ENCODE peak calls at places on chromosome 1, in four cellular contexts. J, Q, N and R are unnamed samples.
A peak's percentile ranks its signal among the peaks of the same experiment; 100 is the strongest.

GRCh38 chr1:20291621-20292020 is 946 bp downstream of the VWA5B1 start:
- DNase-seq in J (no peak), Q (peak; percentile 55), N (no peak), R (no peak)

GRCh38 chr1:93690341-93690740 is 8.7 kb upstream of the BCAR3 start:
- DNase-seq in J (no peak), Q (no peak), N (no peak), R (no peak)

GRCh38 chr1:116193768-116194167 is 82.6 kb downstream of the MAB21L3 start:
- DNase-seq in J (no peak), Q (no peak), N (no peak), R (no peak)

GRCh38 chr1:23422313-23422877 is 2.2 kb downstream of the TCEA3 start:
- DNase-seq in J (peak; percentile 82), Q (no peak), N (no peak), R (no peak)

GRCh38 chr1:38228718-38229117 is 182.1 kb upstream of the POU3F1 start:
- DNase-seq in J (no peak), Q (no peak), N (no peak), R (no peak)

GRCh38 chr1:153848805-153849204 is 73.6 kb downstream of the SLC27A3 start:
- DNase-seq in J (no peak), Q (no peak), N (no peak), R (no peak)

GRCh38 chr1:179840107-179840506 is 37.5 kb downstream of the TOR1AIP2 start:
- DNase-seq in J (no peak), Q (no peak), N (no peak), R (no peak)

GRCh38 chr1:41743361-41743760 is 175.4 kb downstream of the HIVEP3 start:
- DNase-seq in J (peak; percentile 88), Q (no peak), N (no peak), R (no peak)

GRCh38 chr1:154193821-154194220 is 1.9 kb upstream of the TPM3 start:
- DNase-seq in J (no peak), Q (no peak), N (no peak), R (no peak)

DNA sequence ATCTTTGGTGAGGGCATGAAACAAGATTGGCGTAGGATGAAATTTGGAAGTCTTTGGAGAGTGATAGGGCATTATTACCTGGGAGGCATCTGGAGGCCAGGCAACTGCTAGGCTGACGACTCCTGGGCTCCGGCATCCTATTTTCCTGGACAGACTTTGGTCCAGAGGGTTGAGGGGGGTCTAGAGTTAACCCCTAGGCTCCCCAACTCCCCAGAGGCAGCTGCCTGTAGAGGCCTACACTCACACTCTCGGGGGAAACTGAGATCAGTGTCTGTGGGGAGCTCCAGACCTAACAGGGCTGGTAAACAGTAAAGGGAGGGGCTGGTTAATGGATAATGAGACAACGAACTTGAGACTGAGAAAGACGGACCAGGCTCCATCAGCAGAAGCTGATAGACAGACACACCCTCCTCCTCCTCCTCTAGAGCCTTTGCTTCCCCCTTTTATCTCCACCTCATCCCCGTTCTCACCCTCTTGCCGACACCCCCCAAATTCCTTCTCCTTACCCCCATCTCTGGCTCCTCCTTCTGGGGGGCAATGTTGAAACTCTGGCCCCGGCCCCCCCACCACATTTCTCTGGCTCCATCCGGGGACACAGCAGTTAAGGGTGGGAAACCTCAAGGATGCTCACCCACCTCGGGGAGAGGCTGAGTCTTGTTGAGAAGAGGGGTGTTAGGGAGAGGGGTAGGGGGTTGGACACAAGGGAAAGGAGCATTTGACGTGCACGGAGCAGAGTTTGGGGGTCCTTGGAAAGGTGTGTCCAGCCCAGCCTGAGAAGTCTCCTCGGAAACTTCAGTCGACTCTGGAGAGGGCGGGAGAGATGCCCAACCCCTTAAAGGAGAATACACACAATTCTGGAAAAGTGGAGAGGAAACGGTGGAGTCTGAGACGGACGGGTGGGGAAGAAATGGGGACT is at the start of gene MTMR11:
- DNase-seq in J (peak; percentile 34), Q (no peak), N (no peak), R (peak; percentile 58)
- H3K4me2 ChIP-seq in J (peak within 1 kb of the TSS; percentile 91), Q (peak within 1 kb of the TSS; percentile 80), N (peak within 1 kb of the TSS; percentile 77), R (peak within 1 kb of the TSS; percentile 64)

DNA sequence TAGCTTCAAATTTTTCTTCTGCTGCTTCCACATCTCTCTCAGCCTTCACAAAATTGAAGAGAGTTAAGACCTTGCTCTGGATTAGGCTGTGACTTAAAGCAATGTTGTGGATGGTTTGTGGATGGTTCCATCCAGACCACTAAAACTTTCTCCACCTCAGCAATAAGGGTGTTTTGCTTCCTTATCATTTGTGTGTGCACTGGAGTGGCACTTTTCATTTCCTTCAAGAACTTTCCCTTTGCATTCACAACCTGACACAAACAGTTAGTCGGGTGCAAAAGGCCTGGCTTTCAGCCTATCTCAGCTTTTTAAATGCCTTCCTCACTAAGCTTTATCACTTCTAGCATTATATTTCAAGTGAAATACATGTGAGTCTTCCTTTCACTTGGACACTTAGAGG is 30.3 kb downstream of the DENND1B start:
- DNase-seq in J (no peak), Q (no peak), N (no peak), R (no peak)
- H3K56ac ChIP-seq in J (no peak overlapping the region), Q (no peak overlapping the region), N (no peak overlapping the region), R (no peak overlapping the region)

DNA sequence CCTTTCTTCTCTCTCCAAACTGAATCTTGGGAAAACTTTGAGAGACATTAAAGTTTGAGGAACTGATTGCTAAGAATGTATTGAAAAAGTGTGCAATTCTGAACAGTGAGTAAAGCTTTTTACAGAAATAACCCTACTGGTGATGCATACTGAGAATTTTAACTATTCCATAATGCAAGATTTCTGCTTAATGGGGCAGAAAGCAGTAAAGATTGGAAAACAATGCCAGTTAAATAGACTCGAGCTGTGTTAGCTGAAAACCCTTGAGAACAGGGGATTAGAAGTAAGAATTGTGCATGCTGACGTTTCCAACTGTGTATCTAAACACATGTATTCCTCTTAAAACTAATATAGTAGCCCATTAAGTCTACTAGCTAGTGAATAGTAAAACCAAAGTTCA is 1500.2 kb upstream of the PRMT6 start:
- DNase-seq in J (no peak), Q (no peak), N (no peak), R (no peak)
- H3K4me1 ChIP-seq in J (no peaks in the 10 kb centered on the region), Q (no peaks in the 10 kb centered on the region), N (no peaks in the 10 kb centered on the region), R (no peaks in the 10 kb centered on the region)

DNA sequence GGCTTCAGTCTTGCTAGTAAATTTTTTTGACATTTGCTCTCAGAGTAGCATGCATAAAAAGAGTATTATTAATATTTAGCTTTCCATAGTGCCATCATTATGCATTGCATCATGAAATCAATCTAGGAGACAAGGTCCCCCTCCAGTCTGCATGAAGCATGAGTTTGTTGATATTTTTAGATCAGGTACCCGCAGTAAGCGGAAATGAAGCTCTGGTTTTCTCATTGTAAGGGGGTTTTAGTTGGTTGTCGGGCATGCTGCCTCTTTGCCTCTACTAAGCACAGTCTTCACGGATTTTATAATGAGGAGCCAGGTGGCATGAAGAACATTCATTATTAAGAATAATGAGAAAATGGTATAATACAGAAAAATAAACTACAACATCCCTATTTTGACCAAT is 12.6 kb upstream of the PRDM2 start:
- DNase-seq in J (no peak), Q (no peak), N (no peak), R (no peak)
- H3K4me2 ChIP-seq in J (no peak overlapping the region), Q (no peak overlapping the region), N (no peak overlapping the region), R (no peak overlapping the region)

DNA sequence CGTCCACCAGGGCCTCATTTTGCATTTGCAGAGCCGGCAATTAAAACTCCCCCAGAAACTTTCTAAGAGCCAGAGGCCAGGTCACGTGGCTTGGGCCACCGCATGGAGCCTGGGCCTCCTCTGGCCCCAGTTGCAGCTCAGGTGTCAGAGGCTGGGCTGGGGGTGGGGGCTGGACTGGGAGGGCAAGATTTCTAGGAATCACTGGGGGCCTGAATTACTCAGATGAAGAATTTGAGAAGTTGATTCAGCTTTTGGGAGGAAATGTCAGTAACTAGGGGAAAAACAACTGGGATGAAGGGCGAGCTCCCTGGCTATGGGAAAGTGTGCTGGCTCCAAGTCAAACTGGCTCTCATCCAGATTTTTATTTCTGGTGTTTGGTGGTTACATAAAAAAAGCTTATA is 151.0 kb downstream of the CDC7 start:
- DNase-seq in J (peak; percentile 56), Q (peak; percentile 29), N (no peak), R (no peak)
- H3K56ac ChIP-seq in J (no peak overlapping the region), Q (no peak overlapping the region), N (no peak overlapping the region), R (no peak overlapping the region)

DNA sequence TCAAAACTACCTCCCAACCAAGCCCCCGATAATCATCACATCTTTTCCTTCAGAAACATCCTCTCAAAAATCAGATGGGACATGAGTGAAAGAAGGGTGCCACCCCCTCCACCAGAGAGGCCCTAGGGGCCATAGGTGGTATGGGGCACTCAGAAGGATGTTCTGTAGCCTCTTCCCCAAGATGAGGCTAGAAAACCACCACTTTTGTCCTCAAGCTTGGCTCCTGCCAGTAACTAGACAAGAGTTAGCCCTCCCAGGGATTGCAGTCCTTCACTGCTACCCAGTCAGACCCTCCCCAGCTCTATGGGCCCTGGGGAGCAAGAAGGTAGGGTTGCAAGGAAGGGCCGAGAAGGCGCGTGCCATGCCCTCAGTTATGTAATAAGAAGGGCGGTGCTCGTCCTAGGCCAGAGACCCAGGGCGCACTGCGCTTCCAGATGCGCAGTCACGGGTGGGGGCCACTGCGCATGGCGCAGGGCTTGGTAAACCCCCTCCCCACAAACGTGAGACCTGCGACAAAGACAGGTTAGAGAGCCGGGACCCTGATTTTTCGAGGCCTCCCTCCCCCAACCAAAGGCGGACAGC is 69.7 kb downstream of the CD46 start:
- DNase-seq in J (no peak), Q (no peak), N (no peak), R (no peak)
- H3K4me1 ChIP-seq in J (peaks cover 30% of the 10 kb centered on the region), Q (no peaks in the 10 kb centered on the region), N (no peaks in the 10 kb centered on the region), R (no peaks in the 10 kb centered on the region)

DNA sequence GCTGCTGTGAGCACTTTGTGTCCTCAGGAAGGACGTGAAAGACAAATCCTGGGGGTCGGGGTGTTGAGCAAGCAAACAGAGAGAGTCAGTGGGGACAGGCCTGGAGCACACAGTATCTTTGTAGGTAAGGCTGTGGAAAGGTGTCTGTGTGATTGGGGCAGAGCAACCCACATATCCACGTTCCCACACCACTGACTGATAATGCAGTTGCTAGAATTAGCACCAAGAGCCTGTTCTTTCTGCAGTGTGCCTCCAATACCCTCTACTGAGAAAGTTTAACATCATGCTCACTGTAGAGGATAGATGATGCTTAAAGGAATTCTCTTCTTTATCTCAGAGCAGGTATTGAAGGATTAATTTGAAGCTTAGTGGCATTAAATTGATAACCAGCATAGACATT is 161.1 kb downstream of the PIK3R3 start:
- DNase-seq in J (no peak), Q (no peak), N (no peak), R (no peak)
- H3K4me2 ChIP-seq in J (no peak overlapping the region), Q (no peak overlapping the region), N (no peak overlapping the region), R (no peak overlapping the region)

DNA sequence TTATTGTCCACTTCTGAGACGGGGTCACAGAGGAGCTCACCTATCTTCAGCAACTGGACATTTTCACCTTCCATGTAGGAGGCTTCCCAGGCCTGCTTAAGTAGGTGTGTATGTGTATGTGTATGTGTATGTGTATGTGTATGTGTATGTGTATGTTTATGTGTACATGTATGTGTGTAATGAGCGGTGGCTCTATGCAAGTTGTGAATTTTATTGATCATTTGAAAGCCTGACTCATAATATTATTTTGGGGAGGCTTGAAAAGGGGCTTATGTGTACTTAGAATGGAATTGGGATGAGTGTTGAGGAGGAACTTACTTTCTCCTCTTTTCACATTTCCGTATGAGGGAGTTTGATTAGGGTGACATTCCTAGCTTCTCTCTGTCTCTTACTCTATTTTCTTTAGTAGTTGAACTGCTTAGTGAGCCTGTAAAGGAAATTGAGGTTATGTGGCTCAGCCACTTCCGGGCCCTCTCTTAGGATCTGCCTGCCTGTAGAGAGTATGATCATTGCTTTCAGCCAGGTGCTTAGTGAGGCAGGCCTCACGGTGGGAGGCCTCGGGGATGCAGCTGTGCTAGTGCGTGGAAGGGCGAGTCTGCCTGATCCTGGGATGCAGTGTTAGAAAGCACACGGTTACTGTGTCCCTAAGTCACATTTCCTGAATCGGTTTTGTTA is 61.0 kb downstream of the IER5 start:
- DNase-seq in J (no peak), Q (no peak), N (no peak), R (no peak)
- H3K56ac ChIP-seq in J (no peak overlapping the region), Q (no peak overlapping the region), N (no peak overlapping the region), R (peak overlapping the region; percentile 19)